ENCODE peak calls at places on chromosome 2, in nine cellular contexts. One of them, this sample, is unnamed.

GRCh38 chr2:64923385-64923710 is 65.9 kb upstream of the SLC1A4 start:
- DNase-seq in SJSA1: no peak
- DNase-seq in B cell: peak; percentile 15
- DNase-seq in coronary artery: no peak
- DNase-seq in activated T-helper 2 cell treated with anti-CD3 and anti-CD28 coated beads, Interferon-gamma antibody, Interleukin-2, Interleukin-4, amounts not matched to agents 10 μg/mL and 5 μg/mL and 100 μg/mL, durations not matched to agents 14 hours and 24 hours and 36 hours: no peak
- DNase-seq in NCI-H2029 treated with DMSO at 0.1 percent for 48 hours: no peak
- DNase-seq in GM13976: no peak
- DNase-seq in fibroblast of lung: no peak
- DNase-seq in NCI-H446: no peak
- DNase-seq in this sample: no peak

GRCh38 chr2:113116100-113116958 is 11.1 kb upstream of the IL1RN start:
- DNase-seq in B cell: peak; percentile 56
- DNase-seq in SJSA1: no peak
- DNase-seq in fibroblast of lung: no peak
- DNase-seq in activated T-helper 2 cell treated with anti-CD3 and anti-CD28 coated beads, Interferon-gamma antibody, Interleukin-2, Interleukin-4, amounts not matched to agents 10 μg/mL and 5 μg/mL and 100 μg/mL, durations not matched to agents 14 hours and 24 hours and 36 hours: no peak
- DNase-seq in NCI-H2029 treated with DMSO at 0.1 percent for 48 hours: no peak
- DNase-seq in coronary artery: peak; percentile 53
- DNase-seq in GM13976: peak; percentile 31
- DNase-seq in NCI-H446: no peak
- DNase-seq in this sample: no peak

GRCh38 chr2:241443486-241444223 is 64.7 kb downstream of the STK25 start:
- DNase-seq in GM13976: no peak
- DNase-seq in coronary artery: no peak
- DNase-seq in fibroblast of lung: peak; percentile 17
- DNase-seq in NCI-H2029 treated with DMSO at 0.1 percent for 48 hours: peak; percentile 21
- DNase-seq in NCI-H446: no peak
- DNase-seq in activated T-helper 2 cell treated with anti-CD3 and anti-CD28 coated beads, Interferon-gamma antibody, Interleukin-2, Interleukin-4, amounts not matched to agents 10 μg/mL and 5 μg/mL and 100 μg/mL, durations not matched to agents 14 hours and 24 hours and 36 hours: peak; percentile 89
- DNase-seq in SJSA1: peak; percentile 78
- DNase-seq in B cell: peak; percentile 85
- DNase-seq in this sample: peak; percentile 62

GRCh38 chr2:207107551-207107950 is 58.2 kb downstream of the KLF7 start:
- DNase-seq in activated T-helper 2 cell treated with anti-CD3 and anti-CD28 coated beads, Interferon-gamma antibody, Interleukin-2, Interleukin-4, amounts not matched to agents 10 μg/mL and 5 μg/mL and 100 μg/mL, durations not matched to agents 14 hours and 24 hours and 36 hours: no peak
- DNase-seq in fibroblast of lung: no peak
- DNase-seq in SJSA1: no peak
- DNase-seq in NCI-H446: peak; percentile 20
- DNase-seq in B cell: no peak
- DNase-seq in coronary artery: no peak
- DNase-seq in NCI-H2029 treated with DMSO at 0.1 percent for 48 hours: no peak
- DNase-seq in GM13976: no peak
- DNase-seq in this sample: no peak

GRCh38 chr2:85278361-85278760 is 49.4 kb downstream of the TGOLN2 start:
- DNase-seq in fibroblast of lung: peak; percentile 52
- DNase-seq in GM13976: no peak
- DNase-seq in B cell: no peak
- DNase-seq in NCI-H2029 treated with DMSO at 0.1 percent for 48 hours: no peak
- DNase-seq in NCI-H446: no peak
- DNase-seq in activated T-helper 2 cell treated with anti-CD3 and anti-CD28 coated beads, Interferon-gamma antibody, Interleukin-2, Interleukin-4, amounts not matched to agents 10 μg/mL and 5 μg/mL and 100 μg/mL, durations not matched to agents 14 hours and 24 hours and 36 hours: no peak
- DNase-seq in coronary artery: no peak
- DNase-seq in SJSA1: no peak
- DNase-seq in this sample: no peak

GRCh38 chr2:231781798-231782726 is 980 bp upstream of the PDE6D start:
- DNase-seq in B cell: no peak
- DNase-seq in fibroblast of lung: peak; percentile 65
- DNase-seq in NCI-H446: peak; percentile 12
- DNase-seq in activated T-helper 2 cell treated with anti-CD3 and anti-CD28 coated beads, Interferon-gamma antibody, Interleukin-2, Interleukin-4, amounts not matched to agents 10 μg/mL and 5 μg/mL and 100 μg/mL, durations not matched to agents 14 hours and 24 hours and 36 hours: peak; percentile 25
- DNase-seq in SJSA1: no peak
- DNase-seq in GM13976: peak; percentile 32
- DNase-seq in coronary artery: no peak
- DNase-seq in NCI-H2029 treated with DMSO at 0.1 percent for 48 hours: peak; percentile 15
- DNase-seq in this sample: no peak

GRCh38 chr2:216318470-216318869 is 53.8 kb downstream of the MARCHF4 start:
- DNase-seq in NCI-H446: no peak
- DNase-seq in coronary artery: no peak
- DNase-seq in activated T-helper 2 cell treated with anti-CD3 and anti-CD28 coated beads, Interferon-gamma antibody, Interleukin-2, Interleukin-4, amounts not matched to agents 10 μg/mL and 5 μg/mL and 100 μg/mL, durations not matched to agents 14 hours and 24 hours and 36 hours: no peak
- DNase-seq in GM13976: no peak
- DNase-seq in NCI-H2029 treated with DMSO at 0.1 percent for 48 hours: no peak
- DNase-seq in B cell: no peak
- DNase-seq in SJSA1: no peak
- DNase-seq in fibroblast of lung: no peak
- DNase-seq in this sample: no peak

GRCh38 chr2:86393521-86394490 is 47.4 kb upstream of the KDM3A start:
- DNase-seq in fibroblast of lung: no peak
- DNase-seq in activated T-helper 2 cell treated with anti-CD3 and anti-CD28 coated beads, Interferon-gamma antibody, Interleukin-2, Interleukin-4, amounts not matched to agents 10 μg/mL and 5 μg/mL and 100 μg/mL, durations not matched to agents 14 hours and 24 hours and 36 hours: no peak
- DNase-seq in GM13976: no peak
- DNase-seq in NCI-H446: no peak
- DNase-seq in SJSA1: no peak
- DNase-seq in B cell: no peak
- DNase-seq in NCI-H2029 treated with DMSO at 0.1 percent for 48 hours: no peak
- DNase-seq in coronary artery: no peak
- DNase-seq in this sample: peak; percentile 48

GRCh38 chr2:237901932-237902846 is 42.8 kb downstream of the RAMP1 start:
- DNase-seq in NCI-H2029 treated with DMSO at 0.1 percent for 48 hours: no peak
- DNase-seq in SJSA1: no peak
- DNase-seq in activated T-helper 2 cell treated with anti-CD3 and anti-CD28 coated beads, Interferon-gamma antibody, Interleukin-2, Interleukin-4, amounts not matched to agents 10 μg/mL and 5 μg/mL and 100 μg/mL, durations not matched to agents 14 hours and 24 hours and 36 hours: no peak
- DNase-seq in B cell: no peak
- DNase-seq in fibroblast of lung: no peak
- DNase-seq in GM13976: no peak
- DNase-seq in NCI-H446: no peak
- DNase-seq in coronary artery: no peak
- DNase-seq in this sample: no peak

GRCh38 chr2:188524519-188525113 is 232.9 kb downstream of the GULP1 start:
- DNase-seq in activated T-helper 2 cell treated with anti-CD3 and anti-CD28 coated beads, Interferon-gamma antibody, Interleukin-2, Interleukin-4, amounts not matched to agents 10 μg/mL and 5 μg/mL and 100 μg/mL, durations not matched to agents 14 hours and 24 hours and 36 hours: no peak
- DNase-seq in GM13976: peak; percentile 19
- DNase-seq in NCI-H2029 treated with DMSO at 0.1 percent for 48 hours: peak; percentile 18
- DNase-seq in SJSA1: no peak
- DNase-seq in fibroblast of lung: peak; percentile 79
- DNase-seq in NCI-H446: peak; percentile 74
- DNase-seq in B cell: no peak
- DNase-seq in coronary artery: no peak
- DNase-seq in this sample: peak; percentile 49

GRCh38 chr2:111986116-111986900 is 68.8 kb upstream of the TMEM87B start:
- DNase-seq in fibroblast of lung: peak; percentile 10
- DNase-seq in NCI-H2029 treated with DMSO at 0.1 percent for 48 hours: no peak
- DNase-seq in SJSA1: no peak
- DNase-seq in B cell: no peak
- DNase-seq in activated T-helper 2 cell treated with anti-CD3 and anti-CD28 coated beads, Interferon-gamma antibody, Interleukin-2, Interleukin-4, amounts not matched to agents 10 μg/mL and 5 μg/mL and 100 μg/mL, durations not matched to agents 14 hours and 24 hours and 36 hours: no peak
- DNase-seq in coronary artery: no peak
- DNase-seq in NCI-H446: no peak
- DNase-seq in GM13976: no peak
- DNase-seq in this sample: no peak

This sample was measured in H4.